ENCODE peak calls at places on chromosomes 7 and 10, in ten cellular contexts. J, X, A, N, Z, U, G, R, I and Q are unnamed samples. For H3K4me1, the result is how much of the 10 kb centered on the place peaks cover.

GRCh38 chr10:113492181-113492580 is 60.7 kb upstream of the HABP2 start:
- DNase-seq in U (no peak), J (no peak), X (no peak), I (no peak), G (no peak), Z (no peak), R (no peak), N (no peak), A (peak), Q (no peak)

GRCh38 chr7:12456506-12456905 is 52.8 kb upstream of the VWDE start:
- DNase-seq in U (no peak), N (no peak), A (no peak), G (peak), J (no peak), R (no peak), I (no peak), X (no peak), Z (no peak), Q (no peak)

GRCh38 chr7:1055084-1055450 is 10.7 kb downstream of the GPR146 start:
- DNase-seq in R (peak), G (peak), Z (peak), J (peak), A (no peak), X (no peak), I (no peak), U (no peak), N (peak), Q (peak)

GRCh38 chr7:151244156-151244870 is 4.2 kb downstream of the SMARCD3 start:
- DNase-seq in J (peak), I (no peak), R (no peak), A (peak), U (peak), X (peak), Z (peak), N (peak), G (peak), Q (no peak)

GRCh38 chr7:101244385-101245146 is at the start of gene FIS1:
- DNase-seq in G (peak), Z (peak), R (peak), J (peak), I (peak), X (peak), N (peak), A (peak), U (peak), Q (peak)

GRCh38 chr10:52420656-52421055 is 106.6 kb downstream of the DKK1 start:
- DNase-seq in A (peak), R (no peak), Z (no peak), I (no peak), U (no peak), G (no peak), J (no peak), N (no peak), X (no peak), Q (no peak)

GRCh38 chr7:35728412-35729060 is 33.6 kb upstream of the HERPUD2 start:
- DNase-seq in U (no peak), A (no peak), R (peak), Z (no peak), X (no peak), I (no peak), G (no peak), N (no peak), J (no peak), Q (no peak)

GRCh38 chr7:146544748-146545147 is 428.1 kb downstream of the CNTNAP2 start:
- DNase-seq in U (no peak), R (no peak), I (no peak), J (no peak), G (no peak), A (no peak), X (no peak), N (no peak), Z (no peak), Q (no peak)

GRCh38 chr10:12420530-12421117 is 71.3 kb downstream of the CAMK1D start:
- DNase-seq in G (peak), I (no peak), X (no peak), J (no peak), N (no peak), R (no peak), A (no peak), U (no peak), Z (no peak), Q (no peak)

GRCh38 chr10:824497-824896 is 107.0 kb downstream of the LARP4B start:
- DNase-seq in N (no peak), R (no peak), I (no peak), G (no peak), A (no peak), Z (no peak), X (no peak), J (no peak), U (no peak), Q (no peak)

GRCh38 chr7:129792721-129793120 is 160.0 kb downstream of the UBE2H start:
- DNase-seq in G (no peak), R (no peak), J (no peak), U (no peak), Z (no peak), N (no peak), X (no peak), I (no peak), A (no peak), Q (no peak)

GRCh38 chr7:28408974-28409715 is 3.2 kb upstream of the CREB5 start:
- DNase-seq in U (peak), X (peak), J (peak), I (peak), A (peak), R (peak), Z (peak), G (peak), N (no peak), Q (peak)

GRCh38 chr10:70661623-70662361 is 10.5 kb upstream of the ADAMTS14 start:
- DNase-seq in J (no peak), R (no peak), Z (no peak), G (no peak), A (no peak), I (no peak), U (no peak), N (no peak), X (no peak), Q (no peak)

GRCh38 chr10:112227331-112227961 is 43.9 kb upstream of the GPAM start:
- DNase-seq in G (no peak), A (peak), X (no peak), R (no peak), I (no peak), Z (no peak), N (no peak), U (peak), J (no peak), Q (peak)

GRCh38 chr10:110502851-110503301 is 5.2 kb downstream of the DUSP5 start:
- DNase-seq in I (no peak), X (no peak), N (no peak), G (peak), R (peak), A (peak), U (no peak), Z (no peak), J (no peak), Q (peak)

GRCh38 chr10:110500515-110500905 is 2.8 kb downstream of the DUSP5 start:
- DNase-seq in G (no peak), J (no peak), Z (no peak), X (no peak), R (peak), U (no peak), A (peak), I (peak), N (no peak), Q (no peak)

GRCh38 chr10:110499796-110500514 is 2.2 kb downstream of the DUSP5 start:
- DNase-seq in Z (no peak), X (no peak), J (no peak), G (no peak), N (no peak), A (peak), U (no peak), R (no peak), I (no peak), Q (no peak)

GRCh38 chr10:110502072-110502845 is 4.6 kb downstream of the DUSP5 start:
- DNase-seq in Z (no peak), A (no peak), X (no peak), R (no peak), G (no peak), I (no peak), J (no peak), N (no peak), U (no peak), Q (no peak)

DNA sequence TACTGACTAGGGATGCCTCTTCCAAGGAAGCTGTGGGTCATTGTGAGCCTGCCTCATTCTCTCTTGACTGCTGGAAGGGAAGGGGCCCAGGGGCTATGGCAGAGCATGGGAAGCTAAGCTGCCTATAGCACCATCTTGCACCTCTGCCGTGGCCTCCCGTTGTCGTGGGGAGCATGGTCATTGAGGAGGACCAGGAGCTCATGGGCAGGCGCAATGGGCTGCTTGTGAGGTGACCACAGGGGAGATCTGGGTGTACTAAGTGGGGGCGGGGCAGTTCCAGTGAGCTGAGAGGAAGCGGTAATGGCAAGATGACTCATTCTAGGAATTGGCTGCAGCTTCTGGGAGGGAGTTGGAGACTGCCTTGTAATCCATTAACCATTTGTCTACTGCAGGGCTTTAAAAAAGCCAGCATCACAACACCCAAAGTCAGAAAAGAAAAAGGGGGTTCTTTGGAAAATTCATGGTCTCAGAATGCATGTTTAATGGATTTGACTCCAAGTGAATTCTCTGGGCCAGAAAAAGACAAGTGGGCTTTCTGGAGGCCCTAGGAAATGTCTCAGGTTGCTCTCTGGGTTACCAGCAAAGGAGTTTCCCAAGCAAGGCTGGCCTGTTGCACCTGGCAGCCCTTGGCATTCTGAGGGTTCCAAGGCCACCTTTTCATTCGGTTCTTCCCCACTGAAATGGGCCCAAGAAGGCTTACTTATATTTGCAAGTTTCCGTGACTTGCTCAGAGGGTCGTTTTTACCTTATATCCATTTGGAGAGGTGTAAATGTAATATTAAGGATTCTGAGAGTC is 3.6 kb downstream of the DUSP5 start:
- DNase-seq in R (peak), I (peak), Z (peak), N (no peak), X (peak), A (peak), J (peak), G (peak), U (peak), Q (peak)
- H3K4me3 ChIP-seq in R (peak), I (peak), Z (peak), N (no peak), X (peak), A (peak), J (peak), G (no peak), U (no peak), Q (peak)

GRCh38 chr7:80783177-80783687 is 135.6 kb downstream of the SEMA3C start:
- DNase-seq in J (no peak), X (no peak), N (no peak), I (no peak), R (no peak), Z (no peak), U (no peak), A (no peak), G (no peak), Q (no peak)
- H3K4me1 ChIP-seq in J (under half), X (under half), N (under half), I (under half), R (under half), Z (under half), U (under half), A (half or more), G (under half), Q (under half)

GRCh38 chr10:132449051-132449825 is 52.2 kb downstream of the PWWP2B start:
- DNase-seq in Z (no peak), R (no peak), I (no peak), X (no peak), U (no peak), J (peak), N (no peak), A (no peak), G (peak), Q (peak)

GRCh38 chr10:132448248-132448731 is 51.3 kb downstream of the PWWP2B start:
- DNase-seq in I (no peak), G (peak), R (no peak), U (no peak), Z (peak), X (peak), A (peak), N (no peak), J (peak), Q (peak)

GRCh38 chr10:132446661-132447445 is 49.9 kb downstream of the PWWP2B start:
- DNase-seq in U (no peak), I (no peak), A (peak), R (no peak), N (peak), X (no peak), J (peak), Z (peak), G (peak), Q (peak)

GRCh38 chr10:132446195-132446581 is 49.2 kb downstream of the PWWP2B start:
- DNase-seq in A (no peak), Z (no peak), U (no peak), I (no peak), R (no peak), G (no peak), N (no peak), X (no peak), J (no peak), Q (no peak)

DNA sequence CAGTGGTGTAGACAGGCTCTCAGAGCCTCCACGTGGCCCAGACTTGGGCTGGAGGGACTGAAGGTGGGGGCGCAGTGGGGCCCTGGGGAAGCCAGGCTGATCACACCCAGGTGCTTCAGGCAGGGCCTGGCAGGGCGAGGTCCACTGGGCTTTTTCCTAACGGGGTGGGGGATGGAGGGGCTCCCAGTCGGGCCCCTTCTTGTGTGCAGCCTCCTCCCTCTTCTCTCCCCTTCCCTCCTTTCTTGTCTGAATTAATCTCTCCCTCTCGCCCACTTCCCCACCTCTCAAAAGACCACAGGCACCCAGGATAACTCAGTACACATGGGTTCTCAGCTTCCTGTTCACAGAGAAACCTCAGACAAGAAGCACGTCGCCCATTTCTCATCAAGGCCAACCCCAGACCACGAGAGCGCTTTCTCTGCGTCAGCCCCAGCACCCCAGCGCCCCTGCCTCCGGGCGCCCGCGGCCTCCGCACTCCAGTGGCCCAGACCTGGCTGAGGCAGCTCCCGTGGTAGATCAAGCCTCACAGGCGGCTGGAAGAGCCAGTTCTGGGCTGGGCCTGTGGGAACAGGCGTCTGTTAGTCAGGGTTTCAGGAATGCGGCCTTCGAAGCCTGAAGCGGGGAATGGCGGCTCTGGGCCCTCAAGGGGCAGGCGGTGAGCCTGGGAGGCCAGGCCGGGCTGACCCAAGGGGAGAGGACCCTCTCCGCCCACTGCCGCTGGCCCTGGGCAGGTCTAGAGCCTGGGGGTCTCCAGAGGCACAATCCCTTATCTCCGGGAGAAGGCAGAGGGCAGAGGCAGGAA is 50.6 kb downstream of the PWWP2B start:
- DNase-seq in R (no peak), I (no peak), A (no peak), U (no peak), X (peak), J (peak), Z (peak), G (peak), N (peak), Q (no peak)
- H3K27ac ChIP-seq in R (peak), I (peak), A (no peak), U (no peak), X (peak), J (peak), Z (peak), G (peak), N (peak), Q (no peak)

GRCh38 chr10:7117177-7117799 is 293.5 kb downstream of the SFMBT2 start:
- DNase-seq in J (no peak), N (no peak), G (no peak), U (no peak), X (no peak), A (no peak), I (no peak), R (no peak), Z (no peak), Q (no peak)
- H3K4me3 ChIP-seq in J (no peak), N (no peak), G (no peak), U (no peak), X (no peak), A (no peak), I (no peak), R (no peak), Z (no peak), Q (no peak)

GRCh38 chr10:48611133-48611532 is 6.3 kb upstream of the ARHGAP22 start:
- DNase-seq in G (no peak), N (no peak), I (peak), R (no peak), Z (no peak), U (no peak), A (no peak), J (no peak), X (no peak), Q (peak)
- H3K4me1 ChIP-seq in G (under half), N (under half), I (under half), R (under half), Z (under half), U (under half), A (half or more), J (under half), X (under half), Q (under half)

GRCh38 chr10:101136007-101136707 is 5.1 kb downstream of the TLX1 start:
- DNase-seq in Z (no peak), J (no peak), X (no peak), N (no peak), G (no peak), R (no peak), U (no peak), A (no peak), I (no peak), Q (no peak)
- H3K27ac ChIP-seq in Z (no peak), J (no peak), X (no peak), N (no peak), G (no peak), R (no peak), U (no peak), A (no peak), I (no peak), Q (no peak)

GRCh38 chr10:5564537-5565204 is 39.9 kb downstream of the CALML3 start:
- DNase-seq in A (no peak), Z (no peak), G (peak), I (no peak), R (no peak), N (peak), J (peak), X (no peak), U (no peak), Q (no peak)

GRCh38 chr10:5565671-5566581 is 41.2 kb downstream of the CALML3 start:
- DNase-seq in X (no peak), G (peak), Z (no peak), N (no peak), I (no peak), J (peak), A (peak), U (peak), R (no peak), Q (no peak)

GRCh38 chr10:5565205-5565545 is 40.4 kb downstream of the CALML3 start:
- DNase-seq in U (peak), R (no peak), I (no peak), G (peak), Z (no peak), J (peak), N (no peak), A (no peak), X (no peak), Q (no peak)

GRCh38 chr10:5563237-5563961 is 38.6 kb downstream of the CALML3 start:
- DNase-seq in I (no peak), Z (no peak), A (peak), R (no peak), U (no peak), X (no peak), J (peak), N (no peak), G (peak), Q (no peak)

DNA sequence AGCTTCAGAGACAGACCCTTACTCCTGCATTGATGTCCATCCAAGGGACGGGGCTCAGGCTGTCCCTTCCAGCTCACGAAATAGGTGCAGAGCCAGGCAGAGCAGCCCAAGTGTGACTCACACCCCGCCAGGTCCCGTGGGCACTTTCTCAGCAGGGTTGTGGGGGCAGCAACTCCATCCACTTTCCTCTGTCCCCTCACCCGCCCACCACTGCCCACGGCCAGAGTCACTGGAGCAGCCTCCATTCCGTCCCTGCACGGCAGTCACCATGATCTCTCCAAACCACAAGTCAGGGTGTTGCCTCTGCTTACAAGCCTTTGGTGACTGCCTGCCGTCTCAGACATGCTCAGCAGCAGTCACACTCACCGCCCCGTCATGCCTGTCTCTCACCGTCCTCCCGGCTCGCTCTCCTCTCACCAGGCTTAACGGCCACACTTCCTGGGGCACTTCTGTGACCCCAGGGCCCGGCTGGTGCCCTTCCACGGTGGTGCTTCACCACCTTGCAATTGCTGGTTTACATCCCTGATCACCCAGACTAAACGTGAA is 39.3 kb downstream of the CALML3 start:
- DNase-seq in N (peak), U (no peak), I (peak), G (peak), Z (peak), R (no peak), A (peak), X (no peak), J (peak), Q (no peak)
- H3K4me3 ChIP-seq in N (peak), U (no peak), I (no peak), G (no peak), Z (peak), R (no peak), A (no peak), X (no peak), J (no peak), Q (no peak)

GRCh38 chr7:90346326-90347125 is at the start of gene GTPBP10:
- DNase-seq in U (peak), R (peak), G (peak), J (peak), X (peak), N (peak), A (peak), Z (peak), I (peak), Q (peak)

GRCh38 chr7:90345548-90346319 is 782 bp upstream of the GTPBP10 start:
- DNase-seq in G (no peak), J (no peak), R (peak), I (no peak), X (peak), Z (no peak), N (no peak), A (peak), U (peak), Q (no peak)

GRCh38 chr7:90349305-90349704 is 2.8 kb downstream of the GTPBP10 start:
- DNase-seq in X (no peak), U (no peak), G (no peak), Z (no peak), J (no peak), N (no peak), I (no peak), A (no peak), R (no peak), Q (no peak)

GRCh38 chr7:90345016-90345415 is 1.5 kb upstream of the GTPBP10 start:
- DNase-seq in U (no peak), Z (no peak), A (no peak), N (no peak), X (no peak), I (no peak), J (no peak), G (no peak), R (no peak), Q (no peak)

GRCh38 chr7:90347759-90348158 is 1.2 kb downstream of the GTPBP10 start:
- DNase-seq in I (no peak), U (no peak), J (no peak), N (no peak), R (no peak), Z (no peak), G (no peak), A (no peak), X (no peak), Q (no peak)
- H3K4me1 ChIP-seq in I (under half), U (under half), J (under half), N (under half), R (under half), Z (under half), G (under half), A (under half), X (under half), Q (under half)